ENCODE peak calls at places on chromosomes 13 and 19, in six cellular contexts. O is breast epithelium, K is IMR-90, D is transverse colon, I is upper lobe of left lung, C is HCT116. A is an unnamed sample.

GRCh38 chr13:27820524-27821482 is 28.5 kb downstream of the GSX1 start:
- DNase-seq in O (no peak), K (no peak), D (no peak), I (peak), C (no peak), A (no peak)

GRCh38 chr19:41175825-41176734 is 16.9 kb upstream of the CYP2S1 start:
- DNase-seq in O (peak), K (peak), D (peak), I (no peak), C (peak), A (no peak)

GRCh38 chr19:11091343-11092153 is 2.3 kb downstream of the LDLR start:
- DNase-seq in O (peak), K (peak), D (peak), I (no peak), C (peak), A (peak)

GRCh38 chr13:62293081-62293480 is 877.4 kb upstream of the PCDH20 start:
- DNase-seq in O (no peak), K (peak), D (no peak), I (no peak), C (no peak), A (no peak)

GRCh38 chr19:14475251-14476073 is at the start of gene PTGER1:
- DNase-seq in O (no peak), K (peak), D (no peak), I (peak), C (peak), A (no peak)

GRCh38 chr13:42272115-42272756 is at the start of gene AKAP11:
- DNase-seq in O (peak), K (peak), D (peak), I (no peak), C (no peak), A (peak)

GRCh38 chr19:4376991-4377781 is 23.2 kb downstream of the SH3GL1 start:
- DNase-seq in O (peak), K (peak), D (no peak), I (no peak), C (no peak), A (no peak)

GRCh38 chr13:25802579-25802978 is 249.2 kb downstream of the SHISA2 start:
- DNase-seq in O (no peak), K (no peak), D (no peak), I (no peak), C (no peak), A (no peak)

GRCh38 chr19:41226874-41227390 is 7.9 kb downstream of the AXL start:
- DNase-seq in O (no peak), K (no peak), D (no peak), I (no peak), C (no peak), A (no peak)

GRCh38 chr19:52170863-52171320 is 529 bp downstream of the ZNF836 start:
- DNase-seq in O (no peak), K (no peak), D (peak), I (peak), C (no peak), A (no peak)

DNA sequence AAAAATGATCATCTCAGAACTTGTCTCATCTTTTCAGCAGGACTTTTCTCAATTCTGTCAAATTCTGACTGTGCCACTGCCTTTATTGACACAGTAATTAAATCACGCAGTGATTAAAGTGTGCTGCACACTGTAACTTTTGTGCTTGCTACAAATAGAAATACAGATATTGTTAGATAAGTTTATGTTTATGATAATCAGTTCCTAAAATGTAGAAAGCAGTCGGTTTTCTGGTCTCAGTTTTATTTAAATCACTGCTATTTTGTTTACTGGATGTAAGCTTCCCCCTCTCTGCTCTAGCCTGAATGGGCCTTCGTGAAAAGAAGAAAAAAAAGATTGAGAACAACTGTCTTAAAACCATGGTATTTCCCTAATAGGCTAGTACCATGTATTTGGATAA is 258.8 kb upstream of the STARD13 start:
- DNase-seq in O (no peak), K (no peak), D (no peak), I (no peak), C (no peak), A (no peak)
- H3K4me3 ChIP-seq in O (no peak), K (no peak), D (no peak), I (no peak), C (no peak), A (no peak)

GRCh38 chr19:16191216-16191908 is 6.2 kb downstream of the FAM32A start:
- DNase-seq in O (no peak), K (no peak), D (no peak), I (no peak), C (no peak), A (no peak)
- TF ChIP-seq CTCF in O (no peak), K (no peak), D (no peak), I (no peak), C (no peak), A (no peak)

GRCh38 chr19:1396019-1396767 is 5.1 kb downstream of the GAMT start:
- DNase-seq in O (no peak), K (no peak), D (no peak), I (no peak), C (no peak), A (no peak)

GRCh38 chr19:1399079-1399478 is 2.3 kb downstream of the GAMT start:
- DNase-seq in O (no peak), K (no peak), D (no peak), I (peak), C (no peak), A (no peak)

GRCh38 chr19:1397838-1398237 is 3.5 kb downstream of the GAMT start:
- DNase-seq in O (no peak), K (no peak), D (no peak), I (no peak), C (no peak), A (no peak)

GRCh38 chr19:1395194-1396018 is 5.9 kb downstream of the GAMT start:
- DNase-seq in O (no peak), K (no peak), D (no peak), I (peak), C (no peak), A (no peak)

DNA sequence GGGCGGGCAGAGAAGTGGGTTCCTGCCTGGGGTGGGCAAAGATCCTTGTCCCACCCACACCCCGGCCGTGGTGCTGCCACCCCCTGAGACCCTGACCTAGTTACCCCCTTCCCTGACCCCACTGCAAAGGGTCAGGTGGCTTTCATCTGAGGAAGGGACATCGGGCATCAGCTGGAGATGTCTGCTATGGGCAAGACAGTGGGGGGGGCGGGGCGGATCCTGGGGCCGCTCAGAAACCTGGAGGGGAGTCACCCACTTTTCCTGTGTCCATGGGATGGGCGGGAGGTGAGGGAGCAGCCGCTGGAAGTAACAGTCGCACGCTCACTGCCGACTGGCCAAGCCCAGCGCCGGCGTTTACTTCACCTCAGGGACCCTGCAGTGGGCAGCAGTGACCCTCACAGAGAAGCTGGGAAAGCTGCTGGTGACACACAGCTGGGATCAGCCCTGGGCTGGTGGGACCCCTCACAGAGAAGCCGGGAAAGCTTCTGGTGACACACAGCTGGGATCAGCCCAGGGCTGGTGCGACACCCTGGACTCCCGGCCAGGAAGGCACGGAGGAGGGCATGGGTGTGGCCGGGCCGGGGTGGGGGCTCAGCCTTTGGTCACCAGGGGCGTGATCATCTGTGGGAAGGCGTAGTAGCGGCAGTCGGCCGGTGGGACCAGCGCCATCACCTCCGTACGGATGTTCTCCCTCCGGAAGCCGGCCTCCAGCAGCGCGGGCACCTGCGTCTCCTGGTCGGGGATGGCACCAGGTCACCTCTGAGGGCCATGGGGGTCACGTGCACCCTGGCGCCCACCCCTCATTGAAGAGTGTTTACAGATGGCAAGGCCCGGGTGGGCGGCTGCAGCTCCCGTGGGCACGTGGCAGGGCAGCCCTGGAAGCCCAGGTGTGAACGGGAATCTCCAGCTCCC is 4.3 kb downstream of the GAMT start:
- DNase-seq in O (no peak), K (no peak), D (no peak), I (peak), C (no peak), A (no peak)
- TF ChIP-seq POLR2A in O (no peak), K (no peak), D (no peak), I (no peak), C (no peak), A (no peak)

GRCh38 chr13:24150613-24151012 is 9.9 kb upstream of the SPATA13 start:
- DNase-seq in O (no peak), K (no peak), D (no peak), I (no peak), C (no peak), A (no peak)

GRCh38 chr13:24146961-24147569 is 13.5 kb upstream of the SPATA13 start:
- DNase-seq in O (no peak), K (no peak), D (no peak), I (no peak), C (no peak), A (no peak)

GRCh38 chr13:24149306-24150032 is 11.1 kb upstream of the SPATA13 start:
- DNase-seq in O (no peak), K (no peak), D (no peak), I (no peak), C (no peak), A (no peak)

GRCh38 chr13:24147570-24147963 is 13.0 kb upstream of the SPATA13 start:
- DNase-seq in O (no peak), K (no peak), D (peak), I (no peak), C (no peak), A (no peak)

DNA sequence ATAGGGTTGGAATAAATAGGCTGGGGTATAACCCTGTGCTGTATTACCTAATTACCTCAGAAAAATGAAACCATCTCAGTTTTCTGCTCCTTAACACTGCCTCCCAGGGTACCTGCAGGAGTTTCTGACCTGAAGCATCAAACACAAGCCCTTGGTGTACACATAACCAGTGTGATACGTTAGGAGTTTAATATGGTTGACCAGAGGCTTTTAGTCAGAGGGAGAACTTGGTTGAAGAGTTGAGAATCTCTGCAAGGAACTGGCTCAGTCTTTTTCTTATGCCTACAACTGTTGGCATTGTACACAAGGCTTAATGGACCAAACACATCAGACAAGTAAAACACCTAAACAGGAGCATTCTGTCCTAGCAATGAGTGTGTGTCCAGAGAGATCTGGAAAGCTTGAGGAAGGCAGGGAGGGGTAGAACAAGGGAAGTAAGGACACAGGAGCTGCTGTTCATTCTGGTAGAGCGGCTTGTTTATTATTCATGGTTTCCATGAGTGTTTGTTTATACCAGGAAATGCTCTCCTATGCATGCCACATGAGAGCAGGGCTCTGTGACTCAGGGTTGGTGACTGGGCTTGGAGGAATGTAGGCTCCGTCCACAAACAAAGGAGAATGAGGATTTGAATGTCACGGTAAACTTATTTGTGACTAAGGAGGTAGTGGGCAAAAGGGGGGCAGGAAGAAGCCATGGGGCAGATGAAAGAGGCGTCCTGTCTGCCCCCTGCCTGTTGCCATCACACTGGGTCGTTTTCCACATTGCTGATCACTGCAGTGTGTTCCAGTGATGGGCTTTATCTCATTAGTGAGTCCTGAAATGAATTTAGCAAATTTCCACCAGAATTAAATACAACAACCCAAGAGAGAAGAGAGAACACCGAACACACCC is 11.9 kb upstream of the SPATA13 start:
- DNase-seq in O (peak), K (peak), D (peak), I (no peak), C (peak), A (peak)
- H3K4me3 ChIP-seq in O (no peak), K (no peak), D (no peak), I (no peak), C (peak), A (no peak)

GRCh38 chr19:39345956-39346355 is 3.7 kb downstream of the SAMD4B start:
- DNase-seq in O (no peak), K (no peak), D (no peak), I (no peak), C (no peak), A (no peak)
- TF ChIP-seq CTCF in O (no peak), K (no peak), D (no peak), I (no peak), C (no peak), A (no peak)

GRCh38 chr19:8209111-8209964 is at the start of gene CERS4:
- DNase-seq in O (peak), K (peak), D (peak), I (peak), C (no peak), A (peak)
- TF ChIP-seq POLR2A in O (no peak), K (no peak), D (peak), I (peak), C (no peak), A (no peak)

GRCh38 chr13:101529419-101529818 is 76.9 kb downstream of the ITGBL1 start:
- DNase-seq in O (peak), K (peak), D (no peak), I (no peak), C (no peak), A (no peak)
- H3K4me3 ChIP-seq in O (no peak), K (no peak), D (no peak), I (no peak), C (no peak), A (no peak)

A was measured in lower leg skin.